ENCODE peak calls at places on chromosomes 7 and 10, in seven cellular contexts. One of them, this sample, is unnamed.

GRCh38 chr10:86057708-86058107 is 308.9 kb downstream of the GRID1 start:
- DNase-seq in activated CD4-positive, CD25-positive, alpha-beta regulatory T cell treated with anti-CD3 and anti-CD28 coated beads, Interleukin-2, amount 50 U/mL, for 16 hours: no peak
- DNase-seq in amniotic stem cell: no peak
- DNase-seq in Calu3: no peak
- DNase-seq in renal cortical epithelial cell: no peak
- DNase-seq in GM04503: no peak
- DNase-seq in activated naive CD8-positive, alpha-beta T cell treated with anti-CD3 and anti-CD28 coated beads for 36 hours: no peak
- DNase-seq in this sample: no peak

GRCh38 chr7:120675076-120675475 is 182.9 kb downstream of the TSPAN12 start:
- DNase-seq in activated CD4-positive, CD25-positive, alpha-beta regulatory T cell treated with anti-CD3 and anti-CD28 coated beads, Interleukin-2, amount 50 U/mL, for 16 hours: no peak
- DNase-seq in amniotic stem cell: no peak
- DNase-seq in renal cortical epithelial cell: no peak
- DNase-seq in Calu3: no peak
- DNase-seq in GM04503: no peak
- DNase-seq in activated naive CD8-positive, alpha-beta T cell treated with anti-CD3 and anti-CD28 coated beads for 36 hours: no peak
- DNase-seq in this sample: no peak

GRCh38 chr10:121594623-121595320 is 3.5 kb downstream of the FGFR2 start:
- DNase-seq in renal cortical epithelial cell: no peak
- DNase-seq in GM04503: peak
- DNase-seq in Calu3: no peak
- DNase-seq in activated CD4-positive, CD25-positive, alpha-beta regulatory T cell treated with anti-CD3 and anti-CD28 coated beads, Interleukin-2, amount 50 U/mL, for 16 hours: no peak
- DNase-seq in activated naive CD8-positive, alpha-beta T cell treated with anti-CD3 and anti-CD28 coated beads for 36 hours: no peak
- DNase-seq in amniotic stem cell: no peak
- DNase-seq in this sample: no peak

GRCh38 chr10:116947838-116948529 is 57.0 kb downstream of the SHTN1 start:
- DNase-seq in renal cortical epithelial cell: peak
- DNase-seq in Calu3: peak
- DNase-seq in activated naive CD8-positive, alpha-beta T cell treated with anti-CD3 and anti-CD28 coated beads for 36 hours: no peak
- DNase-seq in GM04503: no peak
- DNase-seq in activated CD4-positive, CD25-positive, alpha-beta regulatory T cell treated with anti-CD3 and anti-CD28 coated beads, Interleukin-2, amount 50 U/mL, for 16 hours: no peak
- DNase-seq in amniotic stem cell: no peak
- DNase-seq in this sample: peak

GRCh38 chr7:16984346-16984745 is 102.6 kb upstream of the AGR3 start:
- DNase-seq in Calu3: peak
- DNase-seq in renal cortical epithelial cell: no peak
- DNase-seq in amniotic stem cell: no peak
- DNase-seq in activated naive CD8-positive, alpha-beta T cell treated with anti-CD3 and anti-CD28 coated beads for 36 hours: no peak
- DNase-seq in activated CD4-positive, CD25-positive, alpha-beta regulatory T cell treated with anti-CD3 and anti-CD28 coated beads, Interleukin-2, amount 50 U/mL, for 16 hours: no peak
- DNase-seq in GM04503: no peak
- DNase-seq in this sample: peak

GRCh38 chr7:128893251-128894100 is 17.0 kb downstream of the KCP start:
- DNase-seq in amniotic stem cell: no peak
- DNase-seq in activated CD4-positive, CD25-positive, alpha-beta regulatory T cell treated with anti-CD3 and anti-CD28 coated beads, Interleukin-2, amount 50 U/mL, for 16 hours: no peak
- DNase-seq in Calu3: peak
- DNase-seq in GM04503: no peak
- DNase-seq in renal cortical epithelial cell: peak
- DNase-seq in activated naive CD8-positive, alpha-beta T cell treated with anti-CD3 and anti-CD28 coated beads for 36 hours: no peak
- DNase-seq in this sample: no peak

GRCh38 chr10:15045380-15045779 is 1.6 kb downstream of the OLAH start:
- DNase-seq in activated naive CD8-positive, alpha-beta T cell treated with anti-CD3 and anti-CD28 coated beads for 36 hours: no peak
- DNase-seq in Calu3: no peak
- DNase-seq in renal cortical epithelial cell: no peak
- DNase-seq in activated CD4-positive, CD25-positive, alpha-beta regulatory T cell treated with anti-CD3 and anti-CD28 coated beads, Interleukin-2, amount 50 U/mL, for 16 hours: no peak
- DNase-seq in amniotic stem cell: no peak
- DNase-seq in GM04503: no peak
- DNase-seq in this sample: no peak

GRCh38 chr7:98802088-98802780 is 67.6 kb downstream of the TMEM130 start:
- DNase-seq in renal cortical epithelial cell: peak
- DNase-seq in GM04503: peak
- DNase-seq in Calu3: peak
- DNase-seq in amniotic stem cell: no peak
- DNase-seq in activated CD4-positive, CD25-positive, alpha-beta regulatory T cell treated with anti-CD3 and anti-CD28 coated beads, Interleukin-2, amount 50 U/mL, for 16 hours: no peak
- DNase-seq in activated naive CD8-positive, alpha-beta T cell treated with anti-CD3 and anti-CD28 coated beads for 36 hours: peak
- DNase-seq in this sample: peak

GRCh38 chr10:83991986-83992753 is 147.1 kb upstream of the GHITM start:
- DNase-seq in amniotic stem cell: no peak
- DNase-seq in renal cortical epithelial cell: peak
- DNase-seq in activated naive CD8-positive, alpha-beta T cell treated with anti-CD3 and anti-CD28 coated beads for 36 hours: peak
- DNase-seq in activated CD4-positive, CD25-positive, alpha-beta regulatory T cell treated with anti-CD3 and anti-CD28 coated beads, Interleukin-2, amount 50 U/mL, for 16 hours: no peak
- DNase-seq in Calu3: peak
- DNase-seq in GM04503: no peak
- DNase-seq in this sample: peak

GRCh38 chr7:42489299-42489698 is 252.3 kb upstream of the GLI3 start:
- DNase-seq in Calu3: no peak
- DNase-seq in activated CD4-positive, CD25-positive, alpha-beta regulatory T cell treated with anti-CD3 and anti-CD28 coated beads, Interleukin-2, amount 50 U/mL, for 16 hours: no peak
- DNase-seq in GM04503: no peak
- DNase-seq in renal cortical epithelial cell: no peak
- DNase-seq in activated naive CD8-positive, alpha-beta T cell treated with anti-CD3 and anti-CD28 coated beads for 36 hours: no peak
- DNase-seq in amniotic stem cell: no peak
- DNase-seq in this sample: no peak

GRCh38 chr10:101018600-101019439 is 12.1 kb downstream of the PDZD7 start:
- DNase-seq in renal cortical epithelial cell: peak
- DNase-seq in activated CD4-positive, CD25-positive, alpha-beta regulatory T cell treated with anti-CD3 and anti-CD28 coated beads, Interleukin-2, amount 50 U/mL, for 16 hours: no peak
- DNase-seq in activated naive CD8-positive, alpha-beta T cell treated with anti-CD3 and anti-CD28 coated beads for 36 hours: peak
- DNase-seq in amniotic stem cell: peak
- DNase-seq in Calu3: peak
- DNase-seq in GM04503: no peak
- DNase-seq in this sample: peak

GRCh38 chr7:140304071-140304799 is 94.1 kb downstream of the SLC37A3 start:
- DNase-seq in amniotic stem cell: no peak
- DNase-seq in activated naive CD8-positive, alpha-beta T cell treated with anti-CD3 and anti-CD28 coated beads for 36 hours: peak
- DNase-seq in renal cortical epithelial cell: peak
- DNase-seq in GM04503: no peak
- DNase-seq in activated CD4-positive, CD25-positive, alpha-beta regulatory T cell treated with anti-CD3 and anti-CD28 coated beads, Interleukin-2, amount 50 U/mL, for 16 hours: no peak
- DNase-seq in Calu3: no peak
- DNase-seq in this sample: peak

GRCh38 chr10:6558759-6559429 is 21.2 kb downstream of the PRKCQ start:
- DNase-seq in activated naive CD8-positive, alpha-beta T cell treated with anti-CD3 and anti-CD28 coated beads for 36 hours: no peak
- DNase-seq in Calu3: no peak
- DNase-seq in renal cortical epithelial cell: peak
- DNase-seq in GM04503: no peak
- DNase-seq in amniotic stem cell: no peak
- DNase-seq in activated CD4-positive, CD25-positive, alpha-beta regulatory T cell treated with anti-CD3 and anti-CD28 coated beads, Interleukin-2, amount 50 U/mL, for 16 hours: no peak
- DNase-seq in this sample: no peak

GRCh38 chr10:84543948-84544347 is 215.6 kb downstream of the CCSER2 start:
- DNase-seq in renal cortical epithelial cell: no peak
- DNase-seq in activated CD4-positive, CD25-positive, alpha-beta regulatory T cell treated with anti-CD3 and anti-CD28 coated beads, Interleukin-2, amount 50 U/mL, for 16 hours: no peak
- DNase-seq in amniotic stem cell: no peak
- DNase-seq in GM04503: no peak
- DNase-seq in activated naive CD8-positive, alpha-beta T cell treated with anti-CD3 and anti-CD28 coated beads for 36 hours: no peak
- DNase-seq in Calu3: no peak
- DNase-seq in this sample: no peak

GRCh38 chr10:113788604-113789083 is 37.2 kb downstream of the PLEKHS1 start:
- DNase-seq in amniotic stem cell: peak
- DNase-seq in activated CD4-positive, CD25-positive, alpha-beta regulatory T cell treated with anti-CD3 and anti-CD28 coated beads, Interleukin-2, amount 50 U/mL, for 16 hours: no peak
- DNase-seq in renal cortical epithelial cell: peak
- DNase-seq in Calu3: no peak
- DNase-seq in activated naive CD8-positive, alpha-beta T cell treated with anti-CD3 and anti-CD28 coated beads for 36 hours: no peak
- DNase-seq in GM04503: peak
- DNase-seq in this sample: peak

GRCh38 chr7:126791306-126791705 is 461.4 kb downstream of the GRM8 start:
- DNase-seq in activated naive CD8-positive, alpha-beta T cell treated with anti-CD3 and anti-CD28 coated beads for 36 hours: no peak
- DNase-seq in GM04503: no peak
- DNase-seq in renal cortical epithelial cell: peak
- DNase-seq in amniotic stem cell: no peak
- DNase-seq in Calu3: no peak
- DNase-seq in activated CD4-positive, CD25-positive, alpha-beta regulatory T cell treated with anti-CD3 and anti-CD28 coated beads, Interleukin-2, amount 50 U/mL, for 16 hours: no peak
- DNase-seq in this sample: peak

GRCh38 chr7:157863176-157863575 is 526.4 kb downstream of the DNAJB6 start:
- DNase-seq in Calu3: no peak
- DNase-seq in amniotic stem cell: no peak
- DNase-seq in renal cortical epithelial cell: no peak
- DNase-seq in activated naive CD8-positive, alpha-beta T cell treated with anti-CD3 and anti-CD28 coated beads for 36 hours: no peak
- DNase-seq in activated CD4-positive, CD25-positive, alpha-beta regulatory T cell treated with anti-CD3 and anti-CD28 coated beads, Interleukin-2, amount 50 U/mL, for 16 hours: no peak
- DNase-seq in GM04503: no peak
- DNase-seq in this sample: no peak

GRCh38 chr7:36600869-36601530 is 123.3 kb downstream of the AOAH start:
- DNase-seq in amniotic stem cell: no peak
- DNase-seq in GM04503: no peak
- DNase-seq in renal cortical epithelial cell: peak
- DNase-seq in activated naive CD8-positive, alpha-beta T cell treated with anti-CD3 and anti-CD28 coated beads for 36 hours: peak
- DNase-seq in activated CD4-positive, CD25-positive, alpha-beta regulatory T cell treated with anti-CD3 and anti-CD28 coated beads, Interleukin-2, amount 50 U/mL, for 16 hours: no peak
- DNase-seq in Calu3: peak
- DNase-seq in this sample: peak

GRCh38 chr7:133157045-133157444 is 75.2 kb upstream of the CHCHD3 start:
- DNase-seq in Calu3: no peak
- DNase-seq in activated CD4-positive, CD25-positive, alpha-beta regulatory T cell treated with anti-CD3 and anti-CD28 coated beads, Interleukin-2, amount 50 U/mL, for 16 hours: no peak
- DNase-seq in GM04503: no peak
- DNase-seq in renal cortical epithelial cell: no peak
- DNase-seq in activated naive CD8-positive, alpha-beta T cell treated with anti-CD3 and anti-CD28 coated beads for 36 hours: no peak
- DNase-seq in amniotic stem cell: no peak
- DNase-seq in this sample: no peak

GRCh38 chr10:132602610-132603009 is 65.0 kb downstream of the INPP5A start:
- DNase-seq in GM04503: no peak
- DNase-seq in activated CD4-positive, CD25-positive, alpha-beta regulatory T cell treated with anti-CD3 and anti-CD28 coated beads, Interleukin-2, amount 50 U/mL, for 16 hours: no peak
- DNase-seq in amniotic stem cell: no peak
- DNase-seq in renal cortical epithelial cell: no peak
- DNase-seq in Calu3: no peak
- DNase-seq in activated naive CD8-positive, alpha-beta T cell treated with anti-CD3 and anti-CD28 coated beads for 36 hours: no peak
- DNase-seq in this sample: no peak

GRCh38 chr7:140230517-140230861 is 53.7 kb upstream of the KDM7A start:
- DNase-seq in Calu3: peak
- DNase-seq in renal cortical epithelial cell: no peak
- DNase-seq in amniotic stem cell: no peak
- DNase-seq in activated naive CD8-positive, alpha-beta T cell treated with anti-CD3 and anti-CD28 coated beads for 36 hours: peak
- DNase-seq in GM04503: no peak
- DNase-seq in activated CD4-positive, CD25-positive, alpha-beta regulatory T cell treated with anti-CD3 and anti-CD28 coated beads, Interleukin-2, amount 50 U/mL, for 16 hours: peak
- DNase-seq in this sample: peak

GRCh38 chr7:45659496-45660139 is 85.5 kb downstream of the ADCY1 start:
- DNase-seq in activated CD4-positive, CD25-positive, alpha-beta regulatory T cell treated with anti-CD3 and anti-CD28 coated beads, Interleukin-2, amount 50 U/mL, for 16 hours: no peak
- DNase-seq in renal cortical epithelial cell: no peak
- DNase-seq in Calu3: no peak
- DNase-seq in GM04503: no peak
- DNase-seq in activated naive CD8-positive, alpha-beta T cell treated with anti-CD3 and anti-CD28 coated beads for 36 hours: no peak
- DNase-seq in amniotic stem cell: no peak
- DNase-seq in this sample: no peak

GRCh38 chr7:100632951-100633717 is 8.2 kb downstream of the TFR2 start:
- DNase-seq in GM04503: no peak
- DNase-seq in renal cortical epithelial cell: no peak
- DNase-seq in amniotic stem cell: no peak
- DNase-seq in activated naive CD8-positive, alpha-beta T cell treated with anti-CD3 and anti-CD28 coated beads for 36 hours: peak
- DNase-seq in Calu3: peak
- DNase-seq in activated CD4-positive, CD25-positive, alpha-beta regulatory T cell treated with anti-CD3 and anti-CD28 coated beads, Interleukin-2, amount 50 U/mL, for 16 hours: no peak
- DNase-seq in this sample: peak

GRCh38 chr10:113522460-113522859 is 30.4 kb upstream of the HABP2 start:
- DNase-seq in Calu3: no peak
- DNase-seq in renal cortical epithelial cell: no peak
- DNase-seq in GM04503: no peak
- DNase-seq in activated CD4-positive, CD25-positive, alpha-beta regulatory T cell treated with anti-CD3 and anti-CD28 coated beads, Interleukin-2, amount 50 U/mL, for 16 hours: no peak
- DNase-seq in amniotic stem cell: no peak
- DNase-seq in activated naive CD8-positive, alpha-beta T cell treated with anti-CD3 and anti-CD28 coated beads for 36 hours: no peak
- DNase-seq in this sample: no peak

GRCh38 chr7:143876218-143876617 is 25.8 kb downstream of the TCAF1 start:
- DNase-seq in GM04503: no peak
- DNase-seq in activated naive CD8-positive, alpha-beta T cell treated with anti-CD3 and anti-CD28 coated beads for 36 hours: no peak
- DNase-seq in renal cortical epithelial cell: no peak
- DNase-seq in activated CD4-positive, CD25-positive, alpha-beta regulatory T cell treated with anti-CD3 and anti-CD28 coated beads, Interleukin-2, amount 50 U/mL, for 16 hours: no peak
- DNase-seq in amniotic stem cell: no peak
- DNase-seq in Calu3: no peak
- DNase-seq in this sample: no peak

This sample was measured in NCI-H69.